ENCODE peak calls at places on chromosomes 6 and 20, in nine cellular contexts. One of them, this sample, is unnamed.

GRCh38 chr20:5061209-5061608 is 58.5 kb downstream of the PCNA start:
- DNase-seq in tibial nerve: no peak
- DNase-seq in stomach: no peak
- DNase-seq in HepG2: peak
- DNase-seq in sigmoid colon: no peak
- DNase-seq in suprapubic skin: no peak
- DNase-seq in ovary: no peak
- DNase-seq in A549: peak
- DNase-seq in K562: no peak
- DNase-seq in this sample: no peak

GRCh38 chr6:109221543-109222195 is 126.4 kb downstream of the CEP57L1 start:
- DNase-seq in tibial nerve: no peak
- DNase-seq in stomach: no peak
- DNase-seq in HepG2: no peak
- DNase-seq in sigmoid colon: no peak
- DNase-seq in suprapubic skin: no peak
- DNase-seq in ovary: no peak
- DNase-seq in A549: no peak
- DNase-seq in K562: no peak
- DNase-seq in this sample: no peak

GRCh38 chr20:20710847-20711315 is 1.6 kb downstream of the RALGAPA2 start:
- DNase-seq in tibial nerve: no peak
- DNase-seq in stomach: peak
- DNase-seq in HepG2: peak
- DNase-seq in sigmoid colon: no peak
- DNase-seq in suprapubic skin: no peak
- DNase-seq in ovary: no peak
- DNase-seq in A549: no peak
- DNase-seq in K562: no peak
- DNase-seq in this sample: peak

GRCh38 chr6:111754423-111754822 is 118.8 kb downstream of the FYN start:
- DNase-seq in tibial nerve: no peak
- DNase-seq in stomach: no peak
- DNase-seq in HepG2: no peak
- DNase-seq in sigmoid colon: no peak
- DNase-seq in suprapubic skin: no peak
- DNase-seq in ovary: no peak
- DNase-seq in A549: no peak
- DNase-seq in K562: no peak
- DNase-seq in this sample: no peak

GRCh38 chr20:38109657-38110524 is 55.2 kb downstream of the TGM2 start:
- DNase-seq in tibial nerve: peak
- DNase-seq in stomach: no peak
- DNase-seq in HepG2: peak
- DNase-seq in sigmoid colon: peak
- DNase-seq in suprapubic skin: peak
- DNase-seq in ovary: no peak
- DNase-seq in A549: peak
- DNase-seq in K562: no peak
- DNase-seq in this sample: peak

GRCh38 chr20:3168079-3168828 is 5.1 kb downstream of the LZTS3 start:
- DNase-seq in tibial nerve: no peak
- DNase-seq in stomach: peak
- DNase-seq in HepG2: peak
- DNase-seq in sigmoid colon: peak
- DNase-seq in suprapubic skin: no peak
- DNase-seq in ovary: no peak
- DNase-seq in A549: no peak
- DNase-seq in K562: peak
- DNase-seq in this sample: peak

GRCh38 chr20:58781138-58781537 is 69.6 kb downstream of the GNAS-AS1 start:
- DNase-seq in tibial nerve: no peak
- DNase-seq in stomach: no peak
- DNase-seq in HepG2: no peak
- DNase-seq in sigmoid colon: no peak
- DNase-seq in suprapubic skin: no peak
- DNase-seq in ovary: no peak
- DNase-seq in A549: no peak
- DNase-seq in K562: no peak
- DNase-seq in this sample: no peak

GRCh38 chr6:17987576-17988421 is at the start of gene KIF13A:
- DNase-seq in tibial nerve: peak
- DNase-seq in stomach: peak
- DNase-seq in HepG2: peak
- DNase-seq in sigmoid colon: peak
- DNase-seq in suprapubic skin: peak
- DNase-seq in ovary: peak
- DNase-seq in A549: peak
- DNase-seq in K562: peak
- DNase-seq in this sample: peak

GRCh38 chr6:13611715-13612114 is 3.4 kb upstream of the NOL7 start:
- DNase-seq in tibial nerve: no peak
- DNase-seq in stomach: no peak
- DNase-seq in HepG2: no peak
- DNase-seq in sigmoid colon: no peak
- DNase-seq in suprapubic skin: no peak
- DNase-seq in ovary: no peak
- DNase-seq in A549: no peak
- DNase-seq in K562: no peak
- DNase-seq in this sample: no peak

GRCh38 chr20:60977896-60978295 is 274.2 kb upstream of the CDH4 start:
- DNase-seq in tibial nerve: no peak
- DNase-seq in stomach: no peak
- DNase-seq in HepG2: no peak
- DNase-seq in sigmoid colon: no peak
- DNase-seq in suprapubic skin: no peak
- DNase-seq in ovary: no peak
- DNase-seq in A549: no peak
- DNase-seq in K562: no peak
- DNase-seq in this sample: no peak

GRCh38 chr6:37525460-37526357 is 26.0 kb upstream of the CCDC167 start:
- DNase-seq in tibial nerve: no peak
- DNase-seq in stomach: no peak
- DNase-seq in HepG2: no peak
- DNase-seq in sigmoid colon: no peak
- DNase-seq in suprapubic skin: no peak
- DNase-seq in ovary: no peak
- DNase-seq in A549: no peak
- DNase-seq in K562: peak
- DNase-seq in this sample: no peak

GRCh38 chr20:32535316-32535952 is 49.7 kb downstream of the NOL4L start:
- DNase-seq in tibial nerve: no peak
- DNase-seq in stomach: no peak
- DNase-seq in HepG2: no peak
- DNase-seq in sigmoid colon: no peak
- DNase-seq in suprapubic skin: no peak
- DNase-seq in ovary: no peak
- DNase-seq in A549: no peak
- DNase-seq in K562: no peak
- DNase-seq in this sample: no peak

GRCh38 chr6:43667245-43668150 is 20.1 kb downstream of the MRPS18A start:
- DNase-seq in tibial nerve: peak
- DNase-seq in stomach: peak
- DNase-seq in HepG2: peak
- DNase-seq in sigmoid colon: peak
- DNase-seq in suprapubic skin: peak
- DNase-seq in ovary: peak
- DNase-seq in A549: peak
- DNase-seq in K562: peak
- DNase-seq in this sample: peak

GRCh38 chr6:43666181-43666920 is 21.2 kb downstream of the MRPS18A start:
- DNase-seq in tibial nerve: no peak
- DNase-seq in stomach: no peak
- DNase-seq in HepG2: no peak
- DNase-seq in sigmoid colon: no peak
- DNase-seq in suprapubic skin: no peak
- DNase-seq in ovary: no peak
- DNase-seq in A549: no peak
- DNase-seq in K562: no peak
- DNase-seq in this sample: no peak

GRCh38 chr6:43668151-43669028 is 19.2 kb downstream of the MRPS18A start:
- DNase-seq in tibial nerve: no peak
- DNase-seq in stomach: peak
- DNase-seq in HepG2: peak
- DNase-seq in sigmoid colon: peak
- DNase-seq in suprapubic skin: no peak
- DNase-seq in ovary: peak
- DNase-seq in A549: peak
- DNase-seq in K562: peak
- DNase-seq in this sample: peak

GRCh38 chr6:43669050-43669921 is 18.3 kb downstream of the MRPS18A start:
- DNase-seq in tibial nerve: peak
- DNase-seq in stomach: peak
- DNase-seq in HepG2: no peak
- DNase-seq in sigmoid colon: peak
- DNase-seq in suprapubic skin: no peak
- DNase-seq in ovary: peak
- DNase-seq in A549: no peak
- DNase-seq in K562: no peak
- DNase-seq in this sample: no peak

GRCh38 chr6:43665376-43665775 is 20.5 kb downstream of the RSPH9 start:
- DNase-seq in tibial nerve: no peak
- DNase-seq in stomach: no peak
- DNase-seq in HepG2: no peak
- DNase-seq in sigmoid colon: no peak
- DNase-seq in suprapubic skin: no peak
- DNase-seq in ovary: no peak
- DNase-seq in A549: no peak
- DNase-seq in K562: no peak
- DNase-seq in this sample: no peak
- H3K27ac ChIP-seq in tibial nerve: no peak
- H3K27ac ChIP-seq in stomach: no peak
- H3K27ac ChIP-seq in HepG2: no peak
- H3K27ac ChIP-seq in sigmoid colon: no peak
- H3K27ac ChIP-seq in suprapubic skin: no peak
- H3K27ac ChIP-seq in ovary: no peak
- H3K27ac ChIP-seq in A549: no peak
- H3K27ac ChIP-seq in K562: no peak
- H3K27ac ChIP-seq in this sample: no peak

DNA sequence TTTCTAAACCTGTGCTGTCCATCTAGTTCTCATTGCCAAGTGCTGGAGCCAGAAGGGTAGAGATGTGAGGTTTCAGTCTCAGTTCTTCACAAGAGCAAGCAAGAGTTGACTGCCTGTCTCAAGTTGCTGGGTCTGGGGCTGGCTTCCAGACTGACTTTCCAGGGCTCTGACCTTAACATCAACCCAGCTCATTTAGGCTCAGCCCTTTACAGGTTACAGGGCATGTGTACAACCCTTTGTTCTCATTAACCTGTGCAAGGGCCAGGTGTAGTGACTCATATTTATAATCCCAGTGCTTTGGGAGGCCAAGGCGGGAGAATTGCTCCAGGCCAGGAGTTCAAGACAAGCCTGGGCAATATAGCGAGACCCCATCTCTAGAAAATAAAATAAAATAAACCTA is 30.6 kb downstream of the FITM2 start:
- DNase-seq in tibial nerve: no peak
- DNase-seq in stomach: no peak
- DNase-seq in HepG2: peak
- DNase-seq in sigmoid colon: no peak
- DNase-seq in suprapubic skin: no peak
- DNase-seq in ovary: no peak
- DNase-seq in A549: no peak
- DNase-seq in K562: no peak
- DNase-seq in this sample: no peak
- TF ChIP-seq EP300 in tibial nerve: no peak
- TF ChIP-seq EP300 in stomach: no peak
- TF ChIP-seq EP300 in HepG2: no peak
- TF ChIP-seq EP300 in sigmoid colon: no peak
- TF ChIP-seq EP300 in suprapubic skin: no peak
- TF ChIP-seq EP300 in ovary: no peak
- TF ChIP-seq EP300 in A549: no peak
- TF ChIP-seq EP300 in K562: no peak
- TF ChIP-seq EP300 in this sample: no peak

GRCh38 chr6:123565529-123565928 is 71.2 kb downstream of the TRDN start:
- DNase-seq in tibial nerve: no peak
- DNase-seq in stomach: no peak
- DNase-seq in HepG2: no peak
- DNase-seq in sigmoid colon: no peak
- DNase-seq in suprapubic skin: no peak
- DNase-seq in ovary: no peak
- DNase-seq in A549: no peak
- DNase-seq in K562: no peak
- DNase-seq in this sample: no peak

GRCh38 chr6:123562677-123563076 is 74.1 kb downstream of the TRDN start:
- DNase-seq in tibial nerve: no peak
- DNase-seq in stomach: no peak
- DNase-seq in HepG2: no peak
- DNase-seq in sigmoid colon: no peak
- DNase-seq in suprapubic skin: no peak
- DNase-seq in ovary: no peak
- DNase-seq in A549: no peak
- DNase-seq in K562: no peak
- DNase-seq in this sample: no peak

GRCh38 chr6:123564363-123564762 is 72.4 kb downstream of the TRDN start:
- DNase-seq in tibial nerve: no peak
- DNase-seq in stomach: no peak
- DNase-seq in HepG2: no peak
- DNase-seq in sigmoid colon: no peak
- DNase-seq in suprapubic skin: no peak
- DNase-seq in ovary: no peak
- DNase-seq in A549: no peak
- DNase-seq in K562: no peak
- DNase-seq in this sample: no peak

GRCh38 chr6:123562264-123562663 is 74.5 kb downstream of the TRDN start:
- DNase-seq in tibial nerve: no peak
- DNase-seq in stomach: no peak
- DNase-seq in HepG2: no peak
- DNase-seq in sigmoid colon: no peak
- DNase-seq in suprapubic skin: no peak
- DNase-seq in ovary: no peak
- DNase-seq in A549: no peak
- DNase-seq in K562: no peak
- DNase-seq in this sample: no peak
- H3K4me3 ChIP-seq in tibial nerve: no peak
- H3K4me3 ChIP-seq in stomach: no peak
- H3K4me3 ChIP-seq in HepG2: no peak
- H3K4me3 ChIP-seq in sigmoid colon: no peak
- H3K4me3 ChIP-seq in suprapubic skin: no peak
- H3K4me3 ChIP-seq in ovary: no peak
- H3K4me3 ChIP-seq in A549: no peak
- H3K4me3 ChIP-seq in K562: no peak
- H3K4me3 ChIP-seq in this sample: no peak

DNA sequence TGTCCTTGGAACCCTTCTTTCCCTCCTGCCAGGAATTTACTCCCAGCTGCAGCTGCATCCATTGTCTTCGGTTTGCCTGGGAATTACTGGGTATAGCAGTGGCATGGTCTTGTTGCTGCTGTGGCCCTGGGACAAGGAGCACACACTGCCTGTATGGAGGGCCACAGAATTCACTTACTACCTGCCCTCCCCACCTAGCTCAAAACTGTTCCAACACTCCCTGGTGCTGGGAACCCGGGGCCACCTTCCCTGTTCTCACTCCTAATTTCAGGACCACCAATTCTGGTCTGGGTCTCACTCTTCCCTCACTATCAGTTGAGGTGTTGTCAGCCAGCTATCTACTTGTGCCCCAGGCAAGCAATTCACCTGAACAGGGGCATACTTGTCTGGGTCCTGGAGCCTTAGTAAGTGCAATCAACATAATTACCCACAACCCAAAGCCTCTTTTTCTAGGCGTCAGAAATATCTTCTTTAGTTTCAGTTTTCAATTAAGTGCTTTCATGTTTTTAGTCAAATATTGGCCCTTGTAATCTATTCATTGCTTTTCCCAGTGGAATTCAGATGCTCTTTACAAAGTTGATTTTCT is 47.2 kb downstream of the METTL24 start:
- DNase-seq in tibial nerve: no peak
- DNase-seq in stomach: no peak
- DNase-seq in HepG2: no peak
- DNase-seq in sigmoid colon: no peak
- DNase-seq in suprapubic skin: no peak
- DNase-seq in ovary: no peak
- DNase-seq in A549: no peak
- DNase-seq in K562: no peak
- DNase-seq in this sample: no peak
- H3K27ac ChIP-seq in tibial nerve: no peak
- H3K27ac ChIP-seq in stomach: no peak
- H3K27ac ChIP-seq in HepG2: no peak
- H3K27ac ChIP-seq in sigmoid colon: no peak
- H3K27ac ChIP-seq in suprapubic skin: no peak
- H3K27ac ChIP-seq in ovary: no peak
- H3K27ac ChIP-seq in A549: no peak
- H3K27ac ChIP-seq in K562: no peak
- H3K27ac ChIP-seq in this sample: no peak

This sample was measured in transverse colon.